ENCODE peak calls at places on chromosomes 7 and 10, in four cellular contexts. K, G, Z and V are unnamed samples.
A peak's percentile ranks its signal among the peaks of the same experiment; 100 is the strongest.

GRCh38 chr7:130962109-130962508 is 228.1 kb upstream of the KLF14 start:
- DNase-seq in K (no peak), G (no peak), Z (no peak), V (no peak)

GRCh38 chr10:104052351-104052885 is 33.3 kb downstream of the COL17A1 start:
- DNase-seq in K (no peak), G (no peak), Z (no peak), V (no peak)

GRCh38 chr7:121530251-121531174 is 134.4 kb upstream of the FAM3C start:
- DNase-seq in K (no peak), G (peak; percentile 20), Z (peak; percentile 99), V (peak; percentile 71)

GRCh38 chr7:46744957-46745699 is 824.1 kb upstream of the IGFBP3 start:
- DNase-seq in K (no peak), G (no peak), Z (no peak), V (no peak)

GRCh38 chr10:34800624-34801023 is 14.5 kb downstream of the PARD3 start:
- DNase-seq in K (no peak), G (no peak), Z (no peak), V (no peak)

GRCh38 chr7:151099486-151100211 is 13.4 kb downstream of the AGAP3 start:
- DNase-seq in K (no peak), G (no peak), Z (no peak), V (no peak)

GRCh38 chr10:43123361-43124093 is 14.7 kb upstream of the CSGALNACT2 start:
- DNase-seq in K (no peak), G (no peak), Z (no peak), V (no peak)

GRCh38 chr10:122990278-122990677 is 10.1 kb downstream of the PSTK start:
- DNase-seq in K (no peak), G (no peak), Z (no peak), V (no peak)

GRCh38 chr7:33278095-33278494 is 148.7 kb downstream of the BBS9 start:
- DNase-seq in K (no peak), G (no peak), Z (no peak), V (no peak)

GRCh38 chr10:73932625-73933112 is 21.7 kb downstream of the PLAU start:
- DNase-seq in K (no peak), G (no peak), Z (no peak), V (no peak)

GRCh38 chr10:67884842-67885680 is 605 bp downstream of the SIRT1 start:
- DNase-seq in K (peak; percentile 69), G (peak; percentile 81), Z (peak; percentile 45), V (peak; percentile 84)

GRCh38 chr10:70537398-70538194 is 59.0 kb downstream of the PALD1 start:
- DNase-seq in K (no peak), G (peak; percentile 45), Z (no peak), V (peak; percentile 37)

GRCh38 chr7:98697083-98697482 is 80.0 kb downstream of the NPTX2 start:
- DNase-seq in K (no peak), G (no peak), Z (no peak), V (no peak)

GRCh38 chr7:41133700-41134099 is 569.2 kb downstream of the INHBA start:
- DNase-seq in K (no peak), G (no peak), Z (no peak), V (no peak)

GRCh38 chr7:92255308-92255707 is 9.5 kb downstream of the ANKIB1 start:
- DNase-seq in K (no peak), G (peak; percentile 10), Z (peak; percentile 89), V (no peak)

GRCh38 chr10:114856544-114857287 is 35.1 kb downstream of the FHIP2A start:
- DNase-seq in K (no peak), G (no peak), Z (peak; percentile 83), V (no peak)

GRCh38 chr10:96691761-96692160 is 28.6 kb downstream of the PIK3AP1 start:
- DNase-seq in K (no peak), G (no peak), Z (no peak), V (no peak)

GRCh38 chr10:80488539-80489066 is 34.5 kb downstream of the TSPAN14 start:
- DNase-seq in K (no peak), G (no peak), Z (no peak), V (no peak)

GRCh38 chr7:88072036-88072714 is 138.1 kb downstream of the ADAM22 start:
- DNase-seq in K (no peak), G (no peak), Z (no peak), V (no peak)

GRCh38 chr10:23442936-23443335 is 4.1 kb downstream of the OTUD1 start:
- DNase-seq in K (no peak), G (peak; percentile 45), Z (no peak), V (no peak)

GRCh38 chr10:18793951-18794350 is 134.7 kb downstream of the ARL5B start:
- DNase-seq in K (no peak), G (no peak), Z (peak; percentile 1), V (no peak)

GRCh38 chr7:74568658-74569057 is 88.9 kb upstream of the GTF2I start:
- DNase-seq in K (no peak), G (no peak), Z (no peak), V (no peak)

GRCh38 chr7:99623091-99623693 is 6.4 kb downstream of the ZSCAN25 start:
- DNase-seq in K (no peak), G (no peak), Z (no peak), V (peak; percentile 45)

GRCh38 chr7:130441408-130441854 is 615 bp upstream of the CEP41 start:
- DNase-seq in K (no peak), G (no peak), Z (no peak), V (no peak)

GRCh38 chr7:115914951-115915350 is 115.6 kb downstream of the TFEC start:
- DNase-seq in K (no peak), G (no peak), Z (no peak), V (no peak)

GRCh38 chr10:88892223-88892967 is 12.3 kb downstream of the STAMBPL1 start:
- DNase-seq in K (no peak), G (no peak), Z (peak; percentile 47), V (no peak)

GRCh38 chr7:83109352-83109751 is 53.3 kb downstream of the PCLO start:
- DNase-seq in K (no peak), G (no peak), Z (no peak), V (no peak)

GRCh38 chr10:122746408-122746807 is 46.8 kb upstream of the C10orf120 start:
- DNase-seq in K (no peak), G (no peak), Z (no peak), V (no peak)

GRCh38 chr10:100571069-100571817 is 35.5 kb downstream of the HIF1AN start:
- DNase-seq in K (no peak), G (no peak), Z (no peak), V (no peak)

GRCh38 chr10:2986341-2986933 is 80.9 kb upstream of the PFKP start:
- DNase-seq in K (no peak), G (no peak), Z (no peak), V (no peak)